ENCODE peak calls at places on chromosomes 7 and 10, in nine cellular contexts. A, N, Z, Y, D, G, J, F and L are unnamed samples.

GRCh38 chr7:33692956-33693355 is 212.4 kb upstream of the BMPER start:
- DNase-seq in Z (no peak), N (no peak), D (no peak), A (no peak), J (no peak), Y (no peak), G (no peak), F (no peak), L (peak)

GRCh38 chr7:22208806-22209205 is 148.1 kb downstream of the RAPGEF5 start:
- DNase-seq in Y (no peak), D (no peak), F (no peak), G (no peak), Z (no peak), A (no peak), N (no peak), J (no peak), L (no peak)

GRCh38 chr10:131921191-131921590 is 20.4 kb downstream of the PPP2R2D start:
- DNase-seq in Y (no peak), F (no peak), G (no peak), J (no peak), D (no peak), Z (no peak), A (no peak), N (no peak), L (no peak)

GRCh38 chr10:70462349-70462984 is 16.1 kb upstream of the PALD1 start:
- DNase-seq in A (peak), N (no peak), D (peak), Y (peak), G (no peak), J (peak), F (no peak), Z (peak), L (no peak)

GRCh38 chr7:102454423-102454822 is 10.2 kb downstream of the ALKBH4 start:
- DNase-seq in N (no peak), G (no peak), D (no peak), Y (no peak), A (no peak), J (no peak), F (no peak), Z (no peak), L (no peak)

GRCh38 chr10:100020883-100021248 is 11.1 kb upstream of the DNMBP start:
- DNase-seq in D (no peak), G (no peak), Y (no peak), Z (no peak), F (no peak), A (no peak), N (no peak), J (no peak), L (no peak)

GRCh38 chr10:99920901-99921300 is 88.8 kb downstream of the DNMBP start:
- DNase-seq in Z (no peak), A (no peak), G (no peak), Y (peak), D (no peak), F (no peak), N (no peak), J (no peak), L (no peak)

GRCh38 chr7:130276796-130277762 is 10.4 kb downstream of the CPA2 start:
- DNase-seq in Y (no peak), A (no peak), G (no peak), J (no peak), N (no peak), D (no peak), F (no peak), Z (no peak), L (no peak)

GRCh38 chr10:33041783-33042437 is 83.9 kb upstream of the ITGB1 start:
- DNase-seq in G (no peak), D (no peak), J (no peak), F (no peak), A (no peak), N (no peak), Y (peak), Z (no peak), L (no peak)

GRCh38 chr10:99945286-99945685 is 64.5 kb downstream of the DNMBP start:
- DNase-seq in D (no peak), G (no peak), A (no peak), N (peak), Z (peak), J (no peak), Y (peak), F (no peak), L (peak)

GRCh38 chr7:92961966-92962365 is 125.6 kb upstream of the CDK6 start:
- DNase-seq in J (no peak), Y (no peak), N (no peak), Z (no peak), G (no peak), F (no peak), A (no peak), D (no peak), L (no peak)

GRCh38 chr10:131107970-131108369 is 203.6 kb downstream of the TCERG1L start:
- DNase-seq in A (no peak), F (no peak), J (peak), G (no peak), Z (no peak), N (no peak), Y (no peak), D (no peak), L (no peak)

GRCh38 chr10:30600005-30600404 is 29.5 kb downstream of the LYZL2 start:
- DNase-seq in A (no peak), Y (no peak), N (no peak), Z (no peak), J (no peak), G (no peak), D (no peak), F (no peak), L (no peak)

GRCh38 chr10:128322950-128323349 is 196.7 kb upstream of the MKI67 start:
- DNase-seq in Y (no peak), A (no peak), G (no peak), N (no peak), J (no peak), Z (no peak), F (no peak), D (no peak), L (no peak)

GRCh38 chr7:124032369-124033092 is at the start of gene TMEM229A:
- DNase-seq in A (peak), F (no peak), J (peak), N (peak), G (no peak), Y (peak), Z (no peak), D (peak), L (no peak)
- H3K4me3 ChIP-seq in A (peak), F (no peak), J (peak), N (peak), G (no peak), Y (peak), Z (peak), D (peak), L (peak)

GRCh38 chr7:64853679-64854078 is 49.4 kb upstream of the ZNF273 start:
- DNase-seq in A (no peak), N (no peak), Z (no peak), G (no peak), F (no peak), Y (no peak), D (no peak), J (no peak), L (no peak)

GRCh38 chr7:64854969-64855368 is 48.1 kb upstream of the ZNF273 start:
- DNase-seq in D (no peak), J (no peak), G (no peak), Y (no peak), Z (no peak), N (no peak), A (no peak), F (no peak), L (no peak)

GRCh38 chr7:64849924-64850499 is 53.1 kb upstream of the ZNF273 start:
- DNase-seq in Y (no peak), F (no peak), J (no peak), A (no peak), G (no peak), Z (no peak), N (no peak), D (no peak), L (no peak)

GRCh38 chr7:64849250-64849923 is 53.7 kb upstream of the ZNF273 start:
- DNase-seq in J (no peak), Y (no peak), Z (no peak), G (no peak), D (no peak), N (no peak), A (no peak), F (no peak), L (peak)
- H3K4me3 ChIP-seq in J (no peak), Y (no peak), Z (no peak), G (no peak), D (no peak), N (no peak), A (peak), F (no peak), L (no peak)

GRCh38 chr7:132472463-132473120 is 103.7 kb downstream of the PLXNA4 start:
- DNase-seq in J (no peak), Y (peak), G (no peak), D (peak), F (no peak), N (no peak), Z (no peak), A (peak), L (peak)
- H3K4me3 ChIP-seq in J (no peak), Y (no peak), G (no peak), D (no peak), F (no peak), N (no peak), Z (no peak), A (no peak), L (no peak)

GRCh38 chr7:137262599-137262998 is 80.9 kb downstream of the PTN start:
- DNase-seq in J (no peak), D (no peak), Y (no peak), Z (no peak), F (no peak), G (no peak), N (no peak), A (no peak), L (no peak)
- H3K4me3 ChIP-seq in J (no peak), D (no peak), Y (no peak), Z (no peak), F (no peak), G (no peak), N (no peak), A (no peak), L (no peak)

DNA sequence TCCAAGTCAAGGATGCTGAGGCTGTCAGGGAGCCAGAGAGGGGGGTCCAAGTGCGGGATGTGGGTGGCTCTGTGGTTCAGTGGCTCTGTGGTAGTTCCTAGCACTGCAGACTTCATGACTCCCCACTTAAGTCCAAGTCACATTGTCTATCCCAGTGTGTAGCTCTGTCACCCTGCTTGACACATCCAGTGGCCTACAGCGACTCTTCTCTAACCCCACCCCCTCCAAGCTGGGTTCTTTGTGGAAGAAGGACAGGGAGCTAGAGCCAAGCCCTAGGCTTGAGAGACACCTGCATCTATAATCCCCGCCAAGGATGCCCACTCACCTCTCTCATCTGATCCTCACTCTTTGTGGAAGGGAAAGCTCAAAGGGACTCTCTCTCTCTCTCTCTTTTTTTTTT is 57.6 kb downstream of the ADCYAP1R1 start:
- DNase-seq in D (no peak), G (no peak), J (no peak), N (no peak), F (no peak), Y (no peak), A (no peak), Z (no peak), L (no peak)
- H3K4me3 ChIP-seq in D (no peak), G (no peak), J (no peak), N (no peak), F (no peak), Y (no peak), A (no peak), Z (no peak), L (no peak)